ENCODE peak calls at places on chromosome 1, in ten cellular contexts. D is hepatocyte; Y is cardiac fibroblast; B is activated T-cell treated with anti-CD3 and anti-CD28 coated beads for 24 hours; P is neuronal stem cell; I is activated naive CD4-positive, alpha-beta T cell treated with anti-CD3 and anti-CD28 coated beads, Interleukin-2, amount 50 U/mL, for 72 hours; S is lower leg skin; F is right lobe of liver; U is GM04504; A is non-pigmented ciliary epithelial cell. N is an unnamed sample.

GRCh38 chr1:225481738-225482137 is 53.9 kb upstream of the LBR start:
- DNase-seq in Y (no peak), A (no peak), I (no peak), S (peak; percentile 23), F (no peak), P (no peak), D (no peak), U (no peak), B (no peak), N (no peak)

GRCh38 chr1:160178731-160179130 is 11.6 kb upstream of the CASQ1 start:
- DNase-seq in F (no peak), B (no peak), P (no peak), U (no peak), S (no peak), A (no peak), D (no peak), Y (no peak), I (no peak), N (no peak)

GRCh38 chr1:154703207-154703606 is 95.2 kb upstream of the ADAR start:
- DNase-seq in F (no peak), P (no peak), U (no peak), A (no peak), I (no peak), D (no peak), S (no peak), Y (peak; percentile 8), B (no peak), N (no peak)

GRCh38 chr1:23449918-23450317 is 25.4 kb upstream of the TCEA3 start:
- DNase-seq in Y (no peak), I (no peak), B (no peak), P (no peak), A (no peak), F (peak; percentile 40), D (no peak), S (peak; percentile 96), U (no peak), N (peak; percentile 23)

GRCh38 chr1:160117709-160118183 is 2.2 kb downstream of the ATP1A2 start:
- DNase-seq in I (no peak), B (no peak), U (no peak), F (no peak), Y (no peak), D (peak; percentile 65), P (no peak), S (no peak), A (no peak), N (peak; percentile 23)

GRCh38 chr1:46202975-46203737 is at the start of gene LURAP1:
- DNase-seq in Y (peak; percentile 66), U (no peak), S (peak; percentile 93), D (peak; percentile 61), F (peak; percentile 28), B (peak; percentile 14), P (peak; percentile 56), A (no peak), I (peak; percentile 57), N (peak; percentile 85)

GRCh38 chr1:10573446-10573845 is 98.7 kb downstream of the PEX14 start:
- DNase-seq in I (no peak), U (no peak), F (no peak), B (no peak), P (no peak), Y (peak; percentile 20), S (no peak), D (no peak), A (no peak), N (no peak)

GRCh38 chr1:960371-961131 is at the start of gene KLHL17:
- DNase-seq in Y (peak; percentile 66), B (peak; percentile 72), U (no peak), I (peak; percentile 89), P (no peak), F (peak; percentile 81), A (no peak), D (peak; percentile 88), S (peak; percentile 95), N (peak; percentile 66)

GRCh38 chr1:54488065-54488750 is 59.8 kb upstream of the ACOT11 start:
- DNase-seq in P (peak; percentile 94), S (peak; percentile 98), Y (peak; percentile 92), F (peak; percentile 92), A (no peak), I (peak; percentile 69), B (peak; percentile 69), U (peak; percentile 77), D (peak; percentile 97), N (peak; percentile 84)

GRCh38 chr1:176533020-176533419 is 70.0 kb downstream of the PAPPA2 start:
- DNase-seq in I (no peak), P (no peak), U (no peak), B (no peak), D (no peak), A (no peak), Y (no peak), S (no peak), F (no peak), N (no peak)

GRCh38 chr1:76766381-76766780 is 100.9 kb upstream of the ST6GALNAC5 start:
- DNase-seq in F (no peak), D (no peak), P (no peak), U (no peak), Y (no peak), S (no peak), A (no peak), I (no peak), B (no peak), N (no peak)

GRCh38 chr1:181777812-181778211 is 283.7 kb downstream of the ZNF648 start:
- DNase-seq in B (no peak), I (no peak), A (no peak), U (no peak), Y (no peak), F (no peak), D (no peak), S (no peak), P (no peak), N (no peak)

GRCh38 chr1:1529321-1529720 is 11.1 kb downstream of the TMEM240 start:
- DNase-seq in I (no peak), P (no peak), S (no peak), Y (no peak), D (no peak), U (no peak), F (no peak), A (no peak), B (no peak), N (no peak)

GRCh38 chr1:46652321-46653100 is 15.7 kb downstream of the ATPAF1 start:
- DNase-seq in D (no peak), A (no peak), P (no peak), F (no peak), U (no peak), I (no peak), S (no peak), Y (no peak), B (no peak), N (no peak)

GRCh38 chr1:32241011-32241763 is 5.8 kb upstream of the FAM167B start:
- DNase-seq in D (peak; percentile 77), S (peak; percentile 91), P (peak; percentile 61), A (no peak), F (peak; percentile 66), U (no peak), B (no peak), Y (peak; percentile 47), I (peak; percentile 47), N (peak; percentile 34)